ENCODE peak calls at places on chromosomes 13 and 19, in eight cellular contexts. C, U, Y, B, T, H, D and W are unnamed samples.

GRCh38 chr19:6272411-6272791 is 7.4 kb downstream of the MLLT1 start:
- DNase-seq in C (no peak), U (no peak), Y (no peak), B (no peak), T (no peak), H (no peak), D (no peak), W (no peak)

GRCh38 chr19:50003810-50004419 is 21.3 kb downstream of the VRK3 start:
- DNase-seq in C (no peak), U (no peak), Y (peak), B (no peak), T (peak), H (peak), D (no peak), W (peak)

GRCh38 chr13:35139591-35139990 is 197.5 kb downstream of the NBEA start:
- DNase-seq in C (no peak), U (no peak), Y (no peak), B (no peak), T (no peak), H (no peak), D (no peak), W (no peak)

GRCh38 chr19:36775768-36776167 is 3.2 kb upstream of the ZNF850 start:
- DNase-seq in C (no peak), U (no peak), Y (no peak), B (no peak), T (no peak), H (no peak), D (no peak), W (no peak)

GRCh38 chr13:25980255-25980654 is 71.6 kb downstream of the SHISA2 start:
- DNase-seq in C (no peak), U (no peak), Y (peak), B (no peak), T (no peak), H (no peak), D (no peak), W (no peak)

GRCh38 chr13:39765801-39766463 is 110.5 kb downstream of the COG6 start:
- DNase-seq in C (no peak), U (no peak), Y (peak), B (no peak), T (no peak), H (no peak), D (no peak), W (no peak)

GRCh38 chr19:35959040-35959967 is 23.1 kb downstream of the LRFN3 start:
- DNase-seq in C (peak), U (peak), Y (peak), B (peak), T (peak), H (peak), D (no peak), W (peak)

GRCh38 chr19:41447732-41448332 is 4.9 kb downstream of the ERICH4 start:
- DNase-seq in C (no peak), U (no peak), Y (no peak), B (no peak), T (no peak), H (no peak), D (no peak), W (no peak)

GRCh38 chr19:46660008-46660517 is 919 bp downstream of the DACT3 start:
- DNase-seq in C (no peak), U (peak), Y (peak), B (no peak), T (no peak), H (no peak), D (no peak), W (peak)

GRCh38 chr19:46798713-46799112 is 10.3 kb upstream of the SLC1A5 start:
- DNase-seq in C (no peak), U (no peak), Y (no peak), B (no peak), T (no peak), H (no peak), D (no peak), W (no peak)

GRCh38 chr13:106597190-106597589 is 29.3 kb upstream of the ARGLU1 start:
- DNase-seq in C (no peak), U (no peak), Y (peak), B (no peak), T (no peak), H (no peak), D (no peak), W (peak)

GRCh38 chr13:70568571-70568970 is 460.3 kb upstream of the KLHL1 start:
- DNase-seq in C (no peak), U (no peak), Y (peak), B (no peak), T (no peak), H (no peak), D (no peak), W (peak)

GRCh38 chr19:37519890-37520289 is 13.2 kb downstream of the ZNF793 start:
- DNase-seq in C (no peak), U (no peak), Y (no peak), B (no peak), T (no peak), H (no peak), D (no peak), W (no peak)

GRCh38 chr19:18051887-18052286 is 34.8 kb downstream of the IL12RB1 start:
- DNase-seq in C (no peak), U (no peak), Y (peak), B (no peak), T (no peak), H (no peak), D (no peak), W (peak)

GRCh38 chr19:15529774-15530372 is 21.5 kb downstream of the CYP4F22 start:
- DNase-seq in C (no peak), U (no peak), Y (no peak), B (no peak), T (no peak), H (no peak), D (no peak), W (no peak)

GRCh38 chr13:99766641-99767045 is 204.9 kb downstream of the ZIC5 start:
- DNase-seq in C (no peak), U (no peak), Y (no peak), B (no peak), T (no peak), H (no peak), D (no peak), W (no peak)